ENCODE peak calls at places on chromosomes 4 and X, in nine cellular contexts. I, G, E, V, J, Y, M, A and N are unnamed samples.

GRCh38 chr4:30716158-30716557 is 4.0 kb upstream of the PCDH7 start:
- DNase-seq in I (no peak), G (no peak), E (peak; percentile 37), V (peak; percentile 64), J (peak; percentile 69), Y (no peak), M (peak; percentile 48), A (no peak), N (no peak)

GRCh38 chr4:17619416-17620105 is 5.1 kb downstream of the MED28 start:
- DNase-seq in I (no peak), G (no peak), E (no peak), V (peak; percentile 77), J (no peak), Y (no peak), M (no peak), A (peak; percentile 69), N (no peak)

GRCh38 chrX:149539283-149540132 is 1.3 kb upstream of the EOLA1 start:
- DNase-seq in I (peak; percentile 95), G (peak; percentile 89), E (peak; percentile 82), V (peak; percentile 96), J (peak; percentile 85), Y (peak; percentile 93), M (peak; percentile 91), A (peak; percentile 94), N (peak; percentile 94)

GRCh38 chr4:184263461-184263860 is 45.8 kb upstream of the ENPP6 start:
- DNase-seq in I (no peak), G (no peak), E (no peak), V (no peak), J (no peak), Y (no peak), M (no peak), A (no peak), N (no peak)

GRCh38 chrX:106451933-106452332 is 159.8 kb upstream of the RADX start:
- DNase-seq in I (no peak), G (no peak), E (no peak), V (no peak), J (no peak), Y (no peak), M (no peak), A (no peak), N (no peak)

GRCh38 chr4:98572697-98573096 is 85.7 kb downstream of the TSPAN5 start:
- DNase-seq in I (peak; percentile 93), G (no peak), E (no peak), V (no peak), J (no peak), Y (no peak), M (no peak), A (no peak), N (no peak)

GRCh38 chr4:38322709-38323108 is 341.3 kb upstream of the KLF3 start:
- DNase-seq in I (no peak), G (no peak), E (no peak), V (peak; percentile 88), J (no peak), Y (no peak), M (no peak), A (peak; percentile 56), N (no peak)

GRCh38 chrX:141133272-141133671 is 43.7 kb downstream of the LDOC1 start:
- DNase-seq in I (peak; percentile 86), G (no peak), E (no peak), V (no peak), J (no peak), Y (no peak), M (no peak), A (no peak), N (no peak)

GRCh38 chr4:86816463-86817107 is 32.6 kb downstream of the SLC10A6 start:
- DNase-seq in I (no peak), G (peak; percentile 9), E (no peak), V (peak; percentile 41), J (no peak), Y (no peak), M (no peak), A (peak; percentile 69), N (no peak)

GRCh38 chr4:81032805-81033684 is 2.5 kb downstream of the BMP3 start:
- DNase-seq in I (peak; percentile 44), G (no peak), E (peak; percentile 4), V (no peak), J (no peak), Y (no peak), M (peak; percentile 7), A (no peak), N (no peak)

GRCh38 chrX:11427082-11428033 is 134.1 kb downstream of the AMELX start:
- DNase-seq in I (no peak), G (peak; percentile 46), E (peak; percentile 78), V (peak; percentile 46), J (peak; percentile 48), Y (no peak), M (peak; percentile 55), A (peak; percentile 79), N (peak; percentile 62)

GRCh38 chr4:95129708-95130343 is 372.1 kb downstream of the BMPR1B start:
- DNase-seq in I (peak; percentile 56), G (no peak), E (no peak), V (peak; percentile 100), J (no peak), Y (peak; percentile 78), M (no peak), A (no peak), N (no peak)

GRCh38 chrX:12657881-12658280 is 133.3 kb upstream of the PRPS2 start:
- DNase-seq in I (no peak), G (no peak), E (no peak), V (no peak), J (no peak), Y (no peak), M (no peak), A (no peak), N (peak; percentile 46)

GRCh38 chr4:54090804-54091623 is 8.9 kb upstream of the GSX2 start:
- DNase-seq in I (no peak), G (peak; percentile 53), E (peak; percentile 75), V (peak; percentile 30), J (peak; percentile 47), Y (no peak), M (peak; percentile 48), A (peak; percentile 50), N (peak; percentile 29)

GRCh38 chrX:363621-364375 is 22.9 kb downstream of the PPP2R3B start:
- DNase-seq in I (no peak), G (no peak), E (peak; percentile 66), V (no peak), J (no peak), Y (no peak), M (no peak), A (no peak), N (no peak)

GRCh38 chr4:87565746-87566145 is 36.6 kb upstream of the SPARCL1 start:
- DNase-seq in I (no peak), G (no peak), E (no peak), V (no peak), J (no peak), Y (no peak), M (no peak), A (no peak), N (no peak)

GRCh38 chrX:54248309-54248708 is 65.3 kb upstream of the FAM120C start:
- DNase-seq in I (peak; percentile 50), G (no peak), E (no peak), V (peak; percentile 48), J (peak; percentile 8), Y (no peak), M (no peak), A (no peak), N (peak; percentile 13)

GRCh38 chr4:88623097-88623496 is 30.8 kb downstream of the HERC3 start:
- DNase-seq in I (peak; percentile 92), G (no peak), E (no peak), V (peak; percentile 72), J (no peak), Y (no peak), M (no peak), A (no peak), N (no peak)

DNA sequence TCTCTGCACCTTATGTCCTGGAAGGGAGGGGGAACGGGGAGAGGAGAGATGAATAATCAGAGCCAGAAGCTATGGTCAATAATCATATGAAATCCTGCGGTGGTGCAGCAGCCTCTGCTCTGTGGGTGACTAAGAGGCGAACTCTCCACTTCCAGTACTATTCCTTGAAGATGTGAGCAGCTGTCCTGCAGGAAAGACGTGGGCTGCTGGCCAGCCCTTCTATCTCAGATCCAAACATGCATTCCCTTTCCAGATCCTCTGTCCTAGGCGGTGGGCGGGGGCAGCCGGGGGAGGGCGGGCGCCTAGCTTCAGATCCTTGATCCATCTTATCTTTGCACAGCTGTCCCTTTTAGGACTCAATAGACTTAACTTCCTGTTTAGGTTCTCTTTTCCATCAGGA is 34.5 kb downstream of the SPINK2 start:
- DNase-seq in I (no peak), G (peak; percentile 34), E (peak; percentile 56), V (peak; percentile 73), J (peak; percentile 16), Y (no peak), M (peak; percentile 9), A (peak; percentile 57), N (no peak)
- H3K4me3 ChIP-seq in I (no peak overlapping the region), G (no peak overlapping the region), E (no peak overlapping the region), V (no peak overlapping the region), J (no peak overlapping the region), Y (no peak overlapping the region), M (no peak overlapping the region), A (no peak overlapping the region), N (no peak overlapping the region)

GRCh38 chrX:107506596-107507031 is 57.2 kb downstream of the FRMPD3 start:
- DNase-seq in I (no peak), G (no peak), E (no peak), V (no peak), J (peak; percentile 65), Y (no peak), M (no peak), A (no peak), N (no peak)
- H3K4me3 ChIP-seq in I (no peak overlapping the region), G (no peak overlapping the region), E (no peak overlapping the region), V (no peak overlapping the region), J (peak overlapping the region; percentile 54), Y (no peak overlapping the region), M (peak overlapping the region; percentile 39), A (peak overlapping the region; percentile 4), N (no peak overlapping the region)

GRCh38 chr4:150581206-150581605 is 745 bp upstream of the MAB21L2 start:
- DNase-seq in I (no peak), G (no peak), E (no peak), V (no peak), J (no peak), Y (no peak), M (no peak), A (no peak), N (no peak)

GRCh38 chr4:150581611-150582010 is 340 bp upstream of the MAB21L2 start:
- DNase-seq in I (no peak), G (no peak), E (peak; percentile 64), V (peak; percentile 90), J (peak; percentile 88), Y (no peak), M (peak; percentile 88), A (no peak), N (no peak)

GRCh38 chr4:150582881-150583286 is 933 bp downstream of the MAB21L2 start:
- DNase-seq in I (no peak), G (no peak), E (peak; percentile 39), V (peak; percentile 52), J (peak; percentile 69), Y (peak; percentile 43), M (peak; percentile 72), A (peak; percentile 51), N (no peak)

GRCh38 chr4:150583287-150584197 is 1.6 kb downstream of the MAB21L2 start:
- DNase-seq in I (no peak), G (no peak), E (peak; percentile 51), V (peak; percentile 47), J (peak; percentile 77), Y (peak; percentile 44), M (peak; percentile 70), A (no peak), N (no peak)

GRCh38 chr4:150582101-150582565 is at the start of gene MAB21L2:
- DNase-seq in I (no peak), G (no peak), E (peak; percentile 19), V (peak; percentile 44), J (peak; percentile 29), Y (no peak), M (peak; percentile 50), A (no peak), N (no peak)
- H3K4me3 ChIP-seq in I (no peak within 1 kb of the TSS), G (no peak within 1 kb of the TSS), E (peak within 1 kb of the TSS; percentile 43), V (peak within 1 kb of the TSS; percentile 75), J (peak within 1 kb of the TSS; percentile 65), Y (peak within 1 kb of the TSS; percentile 43), M (peak within 1 kb of the TSS; percentile 75), A (peak within 1 kb of the TSS; percentile 46), N (no peak within 1 kb of the TSS)

GRCh38 chr4:2363951-2364653 is 54.3 kb downstream of the ZFYVE28 start:
- DNase-seq in I (no peak), G (no peak), E (peak; percentile 35), V (no peak), J (no peak), Y (no peak), M (no peak), A (no peak), N (no peak)
- H3K4me3 ChIP-seq in I (no peak overlapping the region), G (no peak overlapping the region), E (no peak overlapping the region), V (peak overlapping the region; percentile 56), J (no peak overlapping the region), Y (no peak overlapping the region), M (no peak overlapping the region), A (peak overlapping the region; percentile 56), N (no peak overlapping the region)